ENCODE peak calls at places on chromosomes 4 and X, in nine cellular contexts. One of them, this sample, is unnamed.

GRCh38 chr4:74874785-74875367 is 58.0 kb upstream of the PARM1 start:
- DNase-seq in mesendoderm: peak; percentile 85
- DNase-seq in naive thymus-derived CD4-positive, alpha-beta T cell: no peak
- DNase-seq in CD4-positive, CD25-positive, alpha-beta regulatory T cell: no peak
- DNase-seq in tibial nerve: no peak
- DNase-seq in CD8-positive, alpha-beta memory T cell: no peak
- DNase-seq in sigmoid colon: no peak
- DNase-seq in neuronal stem cell: peak; percentile 58
- DNase-seq in H9: peak; percentile 31
- DNase-seq in this sample: peak; percentile 51

GRCh38 chr4:6524436-6524835 is 50.6 kb upstream of the MAN2B2 start:
- DNase-seq in mesendoderm: peak; percentile 31
- DNase-seq in naive thymus-derived CD4-positive, alpha-beta T cell: no peak
- DNase-seq in CD4-positive, CD25-positive, alpha-beta regulatory T cell: no peak
- DNase-seq in tibial nerve: no peak
- DNase-seq in CD8-positive, alpha-beta memory T cell: no peak
- DNase-seq in sigmoid colon: no peak
- DNase-seq in neuronal stem cell: no peak
- DNase-seq in H9: no peak
- DNase-seq in this sample: no peak

GRCh38 chrX:44245730-44246129 is 97.7 kb downstream of the EFHC2 start:
- DNase-seq in mesendoderm: no peak
- DNase-seq in naive thymus-derived CD4-positive, alpha-beta T cell: no peak
- DNase-seq in CD4-positive, CD25-positive, alpha-beta regulatory T cell: no peak
- DNase-seq in tibial nerve: no peak
- DNase-seq in CD8-positive, alpha-beta memory T cell: peak; percentile 46
- DNase-seq in sigmoid colon: no peak
- DNase-seq in neuronal stem cell: no peak
- DNase-seq in H9: no peak
- DNase-seq in this sample: no peak

GRCh38 chr4:85932371-85933305 is 427.2 kb downstream of the MAPK10 start:
- DNase-seq in mesendoderm: peak; percentile 36
- DNase-seq in naive thymus-derived CD4-positive, alpha-beta T cell: no peak
- DNase-seq in CD4-positive, CD25-positive, alpha-beta regulatory T cell: no peak
- DNase-seq in tibial nerve: no peak
- DNase-seq in CD8-positive, alpha-beta memory T cell: no peak
- DNase-seq in sigmoid colon: no peak
- DNase-seq in neuronal stem cell: no peak
- DNase-seq in H9: no peak
- DNase-seq in this sample: no peak

GRCh38 chrX:149819371-149819770 is 37.6 kb downstream of the MAGEA9 start:
- DNase-seq in mesendoderm: no peak
- DNase-seq in naive thymus-derived CD4-positive, alpha-beta T cell: no peak
- DNase-seq in CD4-positive, CD25-positive, alpha-beta regulatory T cell: no peak
- DNase-seq in tibial nerve: no peak
- DNase-seq in CD8-positive, alpha-beta memory T cell: no peak
- DNase-seq in sigmoid colon: no peak
- DNase-seq in neuronal stem cell: no peak
- DNase-seq in H9: no peak
- DNase-seq in this sample: no peak

GRCh38 chr4:70722199-70722791 is 531 bp downstream of the RUFY3 start:
- DNase-seq in mesendoderm: peak; percentile 61
- DNase-seq in naive thymus-derived CD4-positive, alpha-beta T cell: no peak
- DNase-seq in CD4-positive, CD25-positive, alpha-beta regulatory T cell: no peak
- DNase-seq in tibial nerve: no peak
- DNase-seq in CD8-positive, alpha-beta memory T cell: peak; percentile 78
- DNase-seq in sigmoid colon: no peak
- DNase-seq in neuronal stem cell: no peak
- DNase-seq in H9: no peak
- DNase-seq in this sample: peak; percentile 52

GRCh38 chrX:13223868-13224555 is 95.8 kb downstream of the ATXN3L start:
- DNase-seq in mesendoderm: peak; percentile 60
- DNase-seq in naive thymus-derived CD4-positive, alpha-beta T cell: no peak
- DNase-seq in CD4-positive, CD25-positive, alpha-beta regulatory T cell: no peak
- DNase-seq in tibial nerve: no peak
- DNase-seq in CD8-positive, alpha-beta memory T cell: no peak
- DNase-seq in sigmoid colon: no peak
- DNase-seq in neuronal stem cell: no peak
- DNase-seq in H9: no peak
- DNase-seq in this sample: no peak

GRCh38 chr4:5460106-5460801 is 248.1 kb downstream of the EVC2 start:
- DNase-seq in mesendoderm: peak; percentile 55
- DNase-seq in naive thymus-derived CD4-positive, alpha-beta T cell: no peak
- DNase-seq in CD4-positive, CD25-positive, alpha-beta regulatory T cell: no peak
- DNase-seq in tibial nerve: no peak
- DNase-seq in CD8-positive, alpha-beta memory T cell: no peak
- DNase-seq in sigmoid colon: no peak
- DNase-seq in neuronal stem cell: peak; percentile 14
- DNase-seq in H9: peak; percentile 67
- DNase-seq in this sample: peak; percentile 84

GRCh38 chrX:67619253-67619652 is 75.4 kb downstream of the AR start:
- DNase-seq in mesendoderm: no peak
- DNase-seq in naive thymus-derived CD4-positive, alpha-beta T cell: no peak
- DNase-seq in CD4-positive, CD25-positive, alpha-beta regulatory T cell: no peak
- DNase-seq in tibial nerve: no peak
- DNase-seq in CD8-positive, alpha-beta memory T cell: no peak
- DNase-seq in sigmoid colon: no peak
- DNase-seq in neuronal stem cell: no peak
- DNase-seq in H9: no peak
- DNase-seq in this sample: no peak

GRCh38 chr4:126318376-126318775 is 1003.6 kb downstream of the FAT4 start:
- DNase-seq in mesendoderm: no peak
- DNase-seq in naive thymus-derived CD4-positive, alpha-beta T cell: no peak
- DNase-seq in CD4-positive, CD25-positive, alpha-beta regulatory T cell: no peak
- DNase-seq in tibial nerve: no peak
- DNase-seq in CD8-positive, alpha-beta memory T cell: no peak
- DNase-seq in sigmoid colon: no peak
- DNase-seq in neuronal stem cell: no peak
- DNase-seq in H9: no peak
- DNase-seq in this sample: no peak

GRCh38 chr4:32140636-32141035 is 1420.5 kb downstream of the PCDH7 start:
- DNase-seq in mesendoderm: peak; percentile 14
- DNase-seq in naive thymus-derived CD4-positive, alpha-beta T cell: no peak
- DNase-seq in CD4-positive, CD25-positive, alpha-beta regulatory T cell: no peak
- DNase-seq in tibial nerve: no peak
- DNase-seq in CD8-positive, alpha-beta memory T cell: no peak
- DNase-seq in sigmoid colon: no peak
- DNase-seq in neuronal stem cell: no peak
- DNase-seq in H9: no peak
- DNase-seq in this sample: no peak

GRCh38 chr4:57989430-57989829 is 879.2 kb upstream of the IGFBP7 start:
- DNase-seq in mesendoderm: peak; percentile 59
- DNase-seq in naive thymus-derived CD4-positive, alpha-beta T cell: no peak
- DNase-seq in CD4-positive, CD25-positive, alpha-beta regulatory T cell: no peak
- DNase-seq in tibial nerve: no peak
- DNase-seq in CD8-positive, alpha-beta memory T cell: no peak
- DNase-seq in sigmoid colon: no peak
- DNase-seq in neuronal stem cell: no peak
- DNase-seq in H9: no peak
- DNase-seq in this sample: peak; percentile 57

GRCh38 chr4:169268951-169269781 is 1.6 kb downstream of the SH3RF1 start:
- DNase-seq in mesendoderm: no peak
- DNase-seq in naive thymus-derived CD4-positive, alpha-beta T cell: no peak
- DNase-seq in CD4-positive, CD25-positive, alpha-beta regulatory T cell: no peak
- DNase-seq in tibial nerve: no peak
- DNase-seq in CD8-positive, alpha-beta memory T cell: no peak
- DNase-seq in sigmoid colon: no peak
- DNase-seq in neuronal stem cell: no peak
- DNase-seq in H9: no peak
- DNase-seq in this sample: peak; percentile 60

GRCh38 chrX:19881559-19881958 is 5.8 kb downstream of the SH3KBP1 start:
- DNase-seq in mesendoderm: no peak
- DNase-seq in naive thymus-derived CD4-positive, alpha-beta T cell: no peak
- DNase-seq in CD4-positive, CD25-positive, alpha-beta regulatory T cell: no peak
- DNase-seq in tibial nerve: no peak
- DNase-seq in CD8-positive, alpha-beta memory T cell: no peak
- DNase-seq in sigmoid colon: no peak
- DNase-seq in neuronal stem cell: no peak
- DNase-seq in H9: no peak
- DNase-seq in this sample: no peak

GRCh38 chrX:110671068-110671803 is 124.4 kb downstream of the CHRDL1 start:
- DNase-seq in mesendoderm: peak; percentile 16
- DNase-seq in naive thymus-derived CD4-positive, alpha-beta T cell: no peak
- DNase-seq in CD4-positive, CD25-positive, alpha-beta regulatory T cell: no peak
- DNase-seq in tibial nerve: no peak
- DNase-seq in CD8-positive, alpha-beta memory T cell: no peak
- DNase-seq in sigmoid colon: no peak
- DNase-seq in neuronal stem cell: no peak
- DNase-seq in H9: no peak
- DNase-seq in this sample: no peak

GRCh38 chrX:136115124-136115908 is 32.0 kb upstream of the FHL1 start:
- DNase-seq in mesendoderm: no peak
- DNase-seq in naive thymus-derived CD4-positive, alpha-beta T cell: no peak
- DNase-seq in CD4-positive, CD25-positive, alpha-beta regulatory T cell: no peak
- DNase-seq in tibial nerve: no peak
- DNase-seq in CD8-positive, alpha-beta memory T cell: no peak
- DNase-seq in sigmoid colon: no peak
- DNase-seq in neuronal stem cell: no peak
- DNase-seq in H9: no peak
- DNase-seq in this sample: no peak

GRCh38 chrX:140092121-140092520 is 126.8 kb upstream of the CXorf66 start:
- DNase-seq in mesendoderm: no peak
- DNase-seq in naive thymus-derived CD4-positive, alpha-beta T cell: no peak
- DNase-seq in CD4-positive, CD25-positive, alpha-beta regulatory T cell: no peak
- DNase-seq in tibial nerve: no peak
- DNase-seq in CD8-positive, alpha-beta memory T cell: no peak
- DNase-seq in sigmoid colon: no peak
- DNase-seq in neuronal stem cell: no peak
- DNase-seq in H9: peak; percentile 29
- DNase-seq in this sample: peak; percentile 52

GRCh38 chrX:2701600-2701999 is 10.5 kb downstream of the CD99 start:
- DNase-seq in mesendoderm: no peak
- DNase-seq in naive thymus-derived CD4-positive, alpha-beta T cell: no peak
- DNase-seq in CD4-positive, CD25-positive, alpha-beta regulatory T cell: no peak
- DNase-seq in tibial nerve: no peak
- DNase-seq in CD8-positive, alpha-beta memory T cell: no peak
- DNase-seq in sigmoid colon: no peak
- DNase-seq in neuronal stem cell: no peak
- DNase-seq in H9: no peak
- DNase-seq in this sample: no peak
- H3K4me1 ChIP-seq in mesendoderm: peaks cover 3% of the 10 kb centered on the region
- H3K4me1 ChIP-seq in naive thymus-derived CD4-positive, alpha-beta T cell: peaks cover 45% of the 10 kb centered on the region
- H3K4me1 ChIP-seq in CD4-positive, CD25-positive, alpha-beta regulatory T cell: peaks cover 80% of the 10 kb centered on the region
- H3K4me1 ChIP-seq in tibial nerve: peaks cover 40% of the 10 kb centered on the region
- H3K4me1 ChIP-seq in CD8-positive, alpha-beta memory T cell: peaks cover 90% of the 10 kb centered on the region
- H3K4me1 ChIP-seq in sigmoid colon: peaks cover 90% of the 10 kb centered on the region
- H3K4me1 ChIP-seq in neuronal stem cell: peaks cover 27% of the 10 kb centered on the region
- H3K4me1 ChIP-seq in H9: peaks cover 2% of the 10 kb centered on the region
- H3K4me1 ChIP-seq in this sample: no peaks in the 10 kb centered on the region

DNA sequence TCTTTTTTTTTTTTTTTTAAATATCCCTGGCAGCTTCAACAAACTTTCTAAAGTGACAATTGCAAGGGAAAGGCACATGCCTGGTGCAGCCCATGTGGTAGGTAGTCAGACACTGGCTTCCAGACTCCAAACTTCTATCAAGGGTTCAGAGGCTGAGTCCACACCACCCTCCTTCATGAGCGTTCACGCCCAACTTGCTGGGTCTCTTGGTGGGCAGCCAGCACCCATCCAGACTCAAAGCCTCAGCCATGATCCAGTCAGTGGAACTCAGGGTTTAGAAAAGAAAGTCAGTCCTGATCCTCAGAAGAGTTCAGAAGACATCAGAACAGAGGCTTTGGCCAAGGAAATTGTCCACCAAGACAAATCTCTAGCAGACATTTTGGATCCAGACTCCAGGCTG is 141.5 kb downstream of the SOWAHB start:
- DNase-seq in mesendoderm: no peak
- DNase-seq in naive thymus-derived CD4-positive, alpha-beta T cell: no peak
- DNase-seq in CD4-positive, CD25-positive, alpha-beta regulatory T cell: no peak
- DNase-seq in tibial nerve: no peak
- DNase-seq in CD8-positive, alpha-beta memory T cell: no peak
- DNase-seq in sigmoid colon: no peak
- DNase-seq in neuronal stem cell: no peak
- DNase-seq in H9: no peak
- DNase-seq in this sample: no peak
- H3K27ac ChIP-seq in mesendoderm: no peak overlapping the region
- H3K27ac ChIP-seq in naive thymus-derived CD4-positive, alpha-beta T cell: no peak overlapping the region
- H3K27ac ChIP-seq in CD4-positive, CD25-positive, alpha-beta regulatory T cell: no peak overlapping the region
- H3K27ac ChIP-seq in tibial nerve: no peak overlapping the region
- H3K27ac ChIP-seq in CD8-positive, alpha-beta memory T cell: no peak overlapping the region
- H3K27ac ChIP-seq in sigmoid colon: no peak overlapping the region
- H3K27ac ChIP-seq in neuronal stem cell: no peak overlapping the region
- H3K27ac ChIP-seq in H9: no peak overlapping the region
- H3K27ac ChIP-seq in this sample: no peak overlapping the region

DNA sequence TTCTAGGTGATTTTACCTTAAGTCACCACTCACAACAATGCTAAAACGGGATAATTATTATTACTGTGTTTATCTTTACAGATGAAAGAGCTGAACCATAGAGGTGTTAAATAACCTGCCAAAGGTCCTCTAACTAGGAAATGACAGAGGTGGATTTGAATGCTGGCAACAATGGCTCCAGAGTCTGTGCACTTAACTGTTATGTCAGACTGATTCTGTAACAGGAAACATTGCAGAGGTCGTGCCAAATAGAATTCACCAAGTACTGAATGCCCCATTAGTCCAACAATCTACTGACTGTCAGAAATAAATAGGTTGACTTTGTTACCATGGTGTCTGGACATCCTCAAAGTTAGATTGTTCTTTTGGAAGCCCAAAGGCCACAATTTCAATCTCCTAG is 20.9 kb upstream of the USP27X start:
- DNase-seq in mesendoderm: no peak
- DNase-seq in naive thymus-derived CD4-positive, alpha-beta T cell: no peak
- DNase-seq in CD4-positive, CD25-positive, alpha-beta regulatory T cell: no peak
- DNase-seq in tibial nerve: no peak
- DNase-seq in CD8-positive, alpha-beta memory T cell: no peak
- DNase-seq in sigmoid colon: no peak
- DNase-seq in neuronal stem cell: no peak
- DNase-seq in H9: no peak
- DNase-seq in this sample: no peak
- H3K4me1 ChIP-seq in mesendoderm: no peaks in the 10 kb centered on the region
- H3K4me1 ChIP-seq in naive thymus-derived CD4-positive, alpha-beta T cell: no peaks in the 10 kb centered on the region
- H3K4me1 ChIP-seq in CD4-positive, CD25-positive, alpha-beta regulatory T cell: no peaks in the 10 kb centered on the region
- H3K4me1 ChIP-seq in tibial nerve: no peaks in the 10 kb centered on the region
- H3K4me1 ChIP-seq in CD8-positive, alpha-beta memory T cell: no peaks in the 10 kb centered on the region
- H3K4me1 ChIP-seq in sigmoid colon: no peaks in the 10 kb centered on the region
- H3K4me1 ChIP-seq in neuronal stem cell: no peaks in the 10 kb centered on the region
- H3K4me1 ChIP-seq in H9: no peaks in the 10 kb centered on the region
- H3K4me1 ChIP-seq in this sample: no peaks in the 10 kb centered on the region

DNA sequence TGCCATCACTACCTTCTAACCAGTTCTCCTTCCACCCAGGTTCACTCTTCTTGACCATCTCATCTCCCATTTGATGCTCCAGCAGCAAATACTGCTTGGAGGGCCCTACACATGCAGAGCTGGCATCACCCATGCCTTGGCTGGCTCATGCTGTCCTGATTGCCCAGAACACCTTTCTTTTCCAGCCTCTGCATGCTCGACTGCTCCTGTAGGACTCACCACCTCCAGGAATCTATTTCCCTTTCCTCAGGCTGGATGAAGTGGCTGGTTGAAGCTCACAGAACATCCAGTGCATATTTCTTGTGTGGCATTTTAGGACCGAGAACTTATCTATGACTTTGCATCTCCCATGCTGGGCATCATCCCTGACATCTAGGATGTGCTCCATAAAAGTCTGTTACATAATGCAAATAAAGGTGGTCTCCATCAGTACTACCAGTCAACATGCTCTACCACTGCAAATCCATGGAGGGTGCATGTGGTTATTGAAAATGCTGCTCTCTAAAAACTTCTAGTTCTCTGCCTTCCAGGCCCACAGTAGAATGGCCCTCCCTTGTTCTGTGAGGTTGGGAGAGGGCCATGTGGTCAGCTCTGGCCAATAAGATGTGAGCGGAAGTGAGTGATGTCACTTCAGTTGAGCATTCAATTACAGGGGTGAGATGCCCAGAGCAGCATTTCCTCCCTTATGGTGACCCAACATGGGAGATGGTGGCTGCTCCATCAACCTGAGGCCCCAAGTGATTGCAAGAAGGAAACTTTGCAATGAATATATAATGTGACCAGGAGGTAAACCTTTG is 148.6 kb downstream of the CPEB2 start:
- DNase-seq in mesendoderm: peak; percentile 30
- DNase-seq in naive thymus-derived CD4-positive, alpha-beta T cell: no peak
- DNase-seq in CD4-positive, CD25-positive, alpha-beta regulatory T cell: no peak
- DNase-seq in tibial nerve: no peak
- DNase-seq in CD8-positive, alpha-beta memory T cell: no peak
- DNase-seq in sigmoid colon: no peak
- DNase-seq in neuronal stem cell: no peak
- DNase-seq in H9: no peak
- DNase-seq in this sample: no peak
- H3K27ac ChIP-seq in mesendoderm: no peak overlapping the region
- H3K27ac ChIP-seq in naive thymus-derived CD4-positive, alpha-beta T cell: no peak overlapping the region
- H3K27ac ChIP-seq in CD4-positive, CD25-positive, alpha-beta regulatory T cell: no peak overlapping the region
- H3K27ac ChIP-seq in tibial nerve: no peak overlapping the region
- H3K27ac ChIP-seq in CD8-positive, alpha-beta memory T cell: no peak overlapping the region
- H3K27ac ChIP-seq in sigmoid colon: peak overlapping the region; percentile 64
- H3K27ac ChIP-seq in neuronal stem cell: no peak overlapping the region
- H3K27ac ChIP-seq in H9: no peak overlapping the region
- H3K27ac ChIP-seq in this sample: no peak overlapping the region